ENCODE peak calls at places on chromosomes 4 and X, in ten cellular contexts. F is HepG2, A is upper lobe of left lung, S is heart left ventricle, D is uterus, Q is ovary, M is sigmoid colon, N is vagina, Y is K562, R is A549. O is an unnamed sample. For H3K4me1, the result is how much of the 10 kb centered on the place peaks cover.

GRCh38 chr4:128386761-128387599 is 99.4 kb upstream of the PGRMC2 start:
- DNase-seq in F (no peak), A (peak), S (peak), D (peak), Q (peak), M (peak), N (no peak), Y (peak), R (peak), O (peak)

GRCh38 chr4:124783847-124784246 is 71.3 kb upstream of the ANKRD50 start:
- DNase-seq in F (no peak), A (no peak), S (no peak), D (no peak), Q (no peak), M (no peak), N (no peak), Y (no peak), R (no peak), O (no peak)

GRCh38 chrX:11499076-11500044 is 166.4 kb downstream of the ARHGAP6 start:
- DNase-seq in F (no peak), A (no peak), S (no peak), D (no peak), Q (no peak), M (no peak), N (no peak), Y (no peak), R (no peak), O (no peak)

GRCh38 chr4:125461676-125462363 is 147.1 kb downstream of the FAT4 start:
- DNase-seq in F (no peak), A (no peak), S (no peak), D (no peak), Q (no peak), M (no peak), N (no peak), Y (no peak), R (no peak), O (no peak)

GRCh38 chr4:110808371-110808878 is 185.5 kb upstream of the PITX2 start:
- DNase-seq in F (no peak), A (no peak), S (no peak), D (no peak), Q (no peak), M (no peak), N (no peak), Y (no peak), R (peak), O (no peak)

GRCh38 chrX:130555341-130555740 is 153.6 kb downstream of the RBMX2 start:
- DNase-seq in F (no peak), A (no peak), S (no peak), D (no peak), Q (no peak), M (no peak), N (no peak), Y (no peak), R (no peak), O (no peak)

GRCh38 chrX:68387786-68388185 is 45.5 kb downstream of the OPHN1 start:
- DNase-seq in F (no peak), A (no peak), S (no peak), D (no peak), Q (no peak), M (no peak), N (no peak), Y (no peak), R (no peak), O (no peak)

GRCh38 chr4:169159614-169160013 is 111.1 kb downstream of the SH3RF1 start:
- DNase-seq in F (no peak), A (no peak), S (no peak), D (no peak), Q (no peak), M (no peak), N (no peak), Y (no peak), R (no peak), O (no peak)

GRCh38 chr4:123418486-123418931 is 21.9 kb downstream of the SPRY1 start:
- DNase-seq in F (peak), A (peak), S (no peak), D (no peak), Q (no peak), M (no peak), N (no peak), Y (no peak), R (no peak), O (no peak)

GRCh38 chr4:149047368-149047767 is 605.2 kb upstream of the NR3C2 start:
- DNase-seq in F (no peak), A (no peak), S (no peak), D (no peak), Q (no peak), M (no peak), N (no peak), Y (no peak), R (no peak), O (no peak)

GRCh38 chr4:15864771-15865566 is 73.6 kb downstream of the FGFBP1 start:
- DNase-seq in F (no peak), A (no peak), S (no peak), D (no peak), Q (no peak), M (no peak), N (no peak), Y (no peak), R (no peak), O (no peak)

GRCh38 chr4:171308661-171309060 is 504.5 kb upstream of the GALNTL6 start:
- DNase-seq in F (no peak), A (no peak), S (no peak), D (no peak), Q (no peak), M (no peak), N (no peak), Y (no peak), R (no peak), O (no peak)

GRCh38 chr4:32826169-32826568 is 2106.0 kb downstream of the PCDH7 start:
- DNase-seq in F (no peak), A (no peak), S (no peak), D (no peak), Q (no peak), M (no peak), N (no peak), Y (no peak), R (peak), O (no peak)

GRCh38 chr4:56130609-56131150 is 181.9 kb downstream of the CEP135 start:
- DNase-seq in F (no peak), A (no peak), S (no peak), D (no peak), Q (no peak), M (no peak), N (no peak), Y (no peak), R (no peak), O (no peak)

GRCh38 chr4:98092833-98093439 is 50.3 kb downstream of the STPG2 start:
- DNase-seq in F (peak), A (no peak), S (no peak), D (no peak), Q (no peak), M (no peak), N (no peak), Y (no peak), R (peak), O (no peak)

GRCh38 chr4:20487852-20488251 is 212.4 kb upstream of the PACRGL start:
- DNase-seq in F (no peak), A (no peak), S (no peak), D (no peak), Q (no peak), M (no peak), N (no peak), Y (no peak), R (no peak), O (no peak)

GRCh38 chr4:151226004-151226932 is 50.7 kb upstream of the PRSS48 start:
- DNase-seq in F (no peak), A (no peak), S (no peak), D (no peak), Q (no peak), M (no peak), N (no peak), Y (no peak), R (no peak), O (no peak)

GRCh38 chr4:91837608-91838029 is 466.1 kb upstream of the GRID2 start:
- DNase-seq in F (no peak), A (no peak), S (no peak), D (no peak), Q (no peak), M (no peak), N (no peak), Y (no peak), R (peak), O (no peak)

GRCh38 chr4:100679926-100680325 is 162.1 kb upstream of the EMCN start:
- DNase-seq in F (no peak), A (no peak), S (no peak), D (no peak), Q (no peak), M (no peak), N (no peak), Y (no peak), R (no peak), O (no peak)

GRCh38 chr4:39233114-39233513 is 50.8 kb downstream of the WDR19 start:
- DNase-seq in F (peak), A (no peak), S (no peak), D (no peak), Q (no peak), M (no peak), N (no peak), Y (no peak), R (no peak), O (no peak)

GRCh38 chr4:39233783-39234182 is 51.5 kb downstream of the WDR19 start:
- DNase-seq in F (peak), A (no peak), S (no peak), D (no peak), Q (no peak), M (no peak), N (no peak), Y (no peak), R (no peak), O (no peak)

GRCh38 chr4:39232100-39232499 is 49.8 kb downstream of the WDR19 start:
- DNase-seq in F (no peak), A (no peak), S (no peak), D (no peak), Q (no peak), M (no peak), N (no peak), Y (no peak), R (no peak), O (no peak)

GRCh38 chr4:39230462-39230861 is 48.1 kb downstream of the WDR19 start:
- DNase-seq in F (no peak), A (no peak), S (no peak), D (no peak), Q (no peak), M (no peak), N (no peak), Y (no peak), R (no peak), O (no peak)

DNA sequence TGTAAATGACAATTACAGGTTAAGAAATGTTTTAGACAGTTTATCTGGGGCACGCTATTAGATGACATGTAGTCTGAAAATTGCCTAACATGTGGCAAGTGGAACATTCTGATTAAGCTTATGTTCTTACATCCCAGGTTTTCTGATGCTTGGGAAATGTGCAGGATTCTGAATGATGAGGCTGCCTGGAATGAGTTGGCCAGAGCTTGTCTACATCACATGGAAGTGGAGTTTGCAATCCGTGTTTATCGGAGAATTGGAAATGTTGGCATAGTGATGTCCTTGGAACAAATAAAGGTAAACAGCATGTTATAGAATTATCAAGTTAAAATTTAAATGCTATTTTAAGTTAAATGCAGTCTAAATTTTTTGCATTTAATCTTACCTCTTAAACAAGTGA is 49.3 kb downstream of the WDR19 start:
- DNase-seq in F (no peak), A (no peak), S (no peak), D (no peak), Q (no peak), M (no peak), N (no peak), Y (no peak), R (no peak), O (no peak)
- TF ChIP-seq POLR2A in F (no peak), A (no peak), S (no peak), D (no peak), Q (no peak), M (no peak), N (no peak), Y (no peak), R (no peak), O (no peak)

GRCh38 chrX:46938589-46938988 is 26.4 kb downstream of the JADE3 start:
- DNase-seq in F (no peak), A (no peak), S (no peak), D (no peak), Q (no peak), M (no peak), N (no peak), Y (no peak), R (no peak), O (no peak)

GRCh38 chrX:46941341-46941740 is 29.1 kb downstream of the JADE3 start:
- DNase-seq in F (no peak), A (no peak), S (no peak), D (no peak), Q (no peak), M (no peak), N (no peak), Y (no peak), R (no peak), O (no peak)
- H3K4me1 ChIP-seq in F (under half), A (under half), S (under half), D (under half), Q (under half), M (under half), N (under half), Y (under half), R (under half), O (under half)

GRCh38 chrX:131830400-131831184 is 192.5 kb upstream of the STK26 start:
- DNase-seq in F (peak), A (peak), S (peak), D (peak), Q (peak), M (peak), N (no peak), Y (peak), R (peak), O (no peak)
- TF ChIP-seq POLR2A in F (peak), A (no peak), S (no peak), D (no peak), Q (no peak), M (no peak), N (no peak), Y (peak), R (no peak), O (no peak)

GRCh38 chr4:183180096-183180495 is 81.0 kb downstream of the WWC2 start:
- DNase-seq in F (no peak), A (no peak), S (no peak), D (no peak), Q (no peak), M (no peak), N (no peak), Y (no peak), R (no peak), O (no peak)

GRCh38 chr4:183178201-183178600 is 79.1 kb downstream of the WWC2 start:
- DNase-seq in F (no peak), A (no peak), S (no peak), D (no peak), Q (no peak), M (no peak), N (no peak), Y (no peak), R (no peak), O (no peak)

GRCh38 chr4:183175631-183176232 is 76.7 kb downstream of the WWC2 start:
- DNase-seq in F (peak), A (no peak), S (no peak), D (no peak), Q (no peak), M (no peak), N (no peak), Y (no peak), R (peak), O (no peak)

GRCh38 chr4:183173580-183174526 is 74.8 kb downstream of the WWC2 start:
- DNase-seq in F (no peak), A (no peak), S (no peak), D (no peak), Q (no peak), M (no peak), N (no peak), Y (no peak), R (no peak), O (no peak)

DNA sequence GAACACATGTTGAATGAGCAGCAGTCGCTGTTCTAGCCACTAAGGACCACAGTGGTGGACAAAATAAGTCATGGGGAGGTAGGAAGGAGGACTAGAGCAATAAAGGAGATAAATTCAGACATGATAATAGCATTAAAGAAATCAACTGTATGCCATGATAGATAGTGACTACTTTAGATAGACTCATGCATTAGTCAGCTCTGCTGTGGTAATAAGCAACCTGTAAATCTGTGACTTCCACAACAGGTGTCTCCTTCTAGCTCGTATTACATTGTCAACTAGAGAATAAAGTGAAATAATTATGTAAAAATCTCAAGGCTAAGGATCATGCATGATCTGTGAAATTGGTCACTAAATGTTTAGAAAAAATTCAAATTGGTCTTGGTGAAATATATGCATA is 77.9 kb downstream of the WWC2 start:
- DNase-seq in F (no peak), A (no peak), S (no peak), D (no peak), Q (no peak), M (no peak), N (no peak), Y (no peak), R (no peak), O (no peak)
- H3K4me1 ChIP-seq in F (half or more), A (under half), S (under half), D (under half), Q (under half), M (under half), N (under half), Y (under half), R (half or more), O (under half)

GRCh38 chrX:118062817-118063615 is 53.6 kb downstream of the KLHL13 start:
- DNase-seq in F (no peak), A (no peak), S (no peak), D (no peak), Q (no peak), M (no peak), N (no peak), Y (no peak), R (no peak), O (no peak)
- TF ChIP-seq POLR2A in F (no peak), A (no peak), S (no peak), D (no peak), Q (no peak), M (no peak), N (no peak), Y (no peak), R (no peak), O (no peak)

GRCh38 chr4:8081171-8081570 is 77.4 kb downstream of the ABLIM2 start:
- DNase-seq in F (no peak), A (no peak), S (no peak), D (no peak), Q (no peak), M (no peak), N (no peak), Y (no peak), R (no peak), O (no peak)
- H3K4me1 ChIP-seq in F (under half), A (under half), S (under half), D (under half), Q (under half), M (under half), N (under half), Y (under half), R (under half), O (under half)

GRCh38 chr4:81030617-81031388 is at the start of gene BMP3:
- DNase-seq in F (no peak), A (peak), S (no peak), D (no peak), Q (peak), M (peak), N (no peak), Y (no peak), R (peak), O (no peak)
- TF ChIP-seq POLR2A in F (no peak), A (no peak), S (no peak), D (no peak), Q (no peak), M (peak), N (no peak), Y (no peak), R (no peak), O (no peak)

DNA sequence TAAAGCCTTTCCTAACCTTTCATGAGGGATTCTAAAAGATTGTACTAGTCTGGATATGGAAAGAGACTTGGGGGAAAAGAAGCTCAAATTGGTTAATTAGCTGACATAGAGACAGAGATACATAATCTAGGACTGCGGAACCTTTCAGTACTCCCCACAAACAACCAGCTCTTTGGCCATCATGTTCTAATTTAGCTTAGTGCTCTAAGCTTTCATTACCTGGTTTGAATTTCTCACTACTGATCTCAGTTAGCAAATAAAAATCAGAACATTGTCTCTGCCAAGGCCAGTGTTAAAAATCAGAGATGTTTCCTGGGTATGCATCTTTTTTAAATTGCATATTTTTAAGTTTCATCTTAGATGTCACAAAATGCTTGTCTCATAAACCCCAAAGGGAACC is 254.4 kb downstream of the GLUD2 start:
- DNase-seq in F (no peak), A (no peak), S (no peak), D (no peak), Q (no peak), M (no peak), N (no peak), Y (no peak), R (no peak), O (no peak)
- H3K4me1 ChIP-seq in F (under half), A (under half), S (under half), D (under half), Q (under half), M (under half), N (under half), Y (under half), R (under half), O (under half)

DNA sequence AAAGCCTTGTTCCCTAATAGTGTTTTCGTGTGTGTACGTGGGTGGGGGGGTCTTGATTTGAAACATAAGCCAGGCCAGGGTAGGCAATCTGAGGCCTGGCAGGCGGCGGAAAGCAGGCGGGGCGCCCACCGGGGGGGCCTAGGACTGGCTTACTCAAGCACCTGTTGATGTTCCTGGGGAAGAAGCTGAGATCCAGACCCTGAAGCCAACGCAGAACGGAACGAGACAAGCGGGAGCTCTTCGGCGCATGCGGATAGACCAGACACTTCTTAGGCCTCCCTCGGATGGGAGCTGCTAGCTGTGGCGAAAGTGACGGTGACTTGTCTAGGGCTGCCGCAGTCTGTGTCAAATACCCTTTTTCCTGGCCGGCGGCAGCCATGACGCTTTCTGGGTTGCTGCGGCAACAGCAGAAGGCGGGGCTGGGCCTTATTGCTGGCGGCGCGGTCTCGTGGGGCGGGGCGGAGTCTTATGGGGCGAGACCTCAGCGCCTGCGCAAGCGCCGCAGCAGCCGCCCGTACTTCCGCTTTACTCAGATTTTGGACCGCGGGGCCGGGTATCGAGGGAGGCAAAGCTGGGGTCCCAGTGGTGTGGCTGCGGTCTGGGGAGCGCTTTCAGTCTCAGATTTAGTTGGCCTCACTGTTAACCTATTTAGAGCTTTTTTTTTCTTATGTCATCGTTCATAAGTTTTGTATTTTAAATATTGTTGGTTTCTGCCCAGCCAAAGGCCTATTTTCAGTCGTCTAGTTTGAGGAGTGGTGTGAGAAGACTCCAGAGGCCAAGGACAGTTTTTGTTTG is at the start of gene SPATA4:
- DNase-seq in F (peak), A (peak), S (peak), D (peak), Q (peak), M (peak), N (no peak), Y (peak), R (peak), O (peak)
- TF ChIP-seq POLR2A in F (no peak), A (no peak), S (peak), D (peak), Q (no peak), M (peak), N (no peak), Y (peak), R (peak), O (peak)